ENCODE peak calls at places on chromosomes 2 and 18, in eight cellular contexts. B is breast epithelium, D is body of pancreas, M is SK-N-SH, A is upper lobe of right lung, X is cardiac muscle cell, G is GM23248, S is left ventricle myocardium inferior. H is an unnamed sample.
A peak's percentile ranks its signal among the peaks of the same experiment; 100 is the strongest.

GRCh38 chr2:229633546-229633945 is 80.8 kb downstream of the DNER start:
- DNase-seq in S (no peak), X (no peak), A (no peak), M (no peak), D (no peak), G (no peak), B (no peak), H (no peak)

GRCh38 chr2:133266075-133266925 is 302.0 kb downstream of the NCKAP5 start:
- DNase-seq in A (no peak), S (peak; percentile 16), G (peak; percentile 30), D (no peak), M (peak; percentile 70), B (no peak), X (peak; percentile 6), H (no peak)

GRCh38 chr2:178277741-178278197 is 83.5 kb downstream of the OSBPL6 start:
- DNase-seq in S (no peak), D (no peak), M (no peak), A (no peak), X (peak; percentile 48), G (peak; percentile 23), B (no peak), H (no peak)

GRCh38 chr18:40006553-40007073 is 1948.4 kb upstream of the PIK3C3 start:
- DNase-seq in D (no peak), X (no peak), M (no peak), B (no peak), G (no peak), S (no peak), A (no peak), H (no peak)

GRCh38 chr2:46001290-46001689 is 295.9 kb upstream of the EPAS1 start:
- DNase-seq in D (no peak), X (no peak), M (no peak), A (no peak), B (no peak), G (no peak), S (no peak), H (no peak)

GRCh38 chr2:99140056-99140859 is 1.2 kb upstream of the C2orf15 start:
- DNase-seq in S (no peak), G (peak; percentile 56), X (no peak), D (no peak), B (no peak), M (no peak), A (no peak), H (no peak)

GRCh38 chr2:119702918-119703401 is 24.0 kb downstream of the TMEM177 start:
- DNase-seq in M (peak; percentile 88), X (peak; percentile 71), A (peak; percentile 86), G (peak; percentile 81), S (peak; percentile 58), B (peak; percentile 29), D (peak; percentile 71), H (no peak)

GRCh38 chr2:12903272-12903671 is 186.5 kb downstream of the TRIB2 start:
- DNase-seq in M (no peak), B (no peak), A (no peak), D (no peak), S (no peak), X (no peak), G (peak; percentile 42), H (no peak)

GRCh38 chr2:160977854-160978253 is 182.4 kb upstream of the TANK start:
- DNase-seq in X (no peak), D (no peak), G (no peak), S (no peak), A (no peak), M (no peak), B (no peak), H (no peak)

GRCh38 chr18:42675810-42676209 is 439.7 kb downstream of the RIT2 start:
- DNase-seq in D (no peak), M (no peak), G (no peak), S (no peak), X (no peak), B (no peak), A (no peak), H (no peak)

GRCh38 chr18:1751249-1751648 is 820.1 kb downstream of the METTL4 start:
- DNase-seq in D (no peak), M (no peak), X (no peak), B (no peak), G (no peak), S (no peak), A (no peak), H (no peak)

GRCh38 chr2:132497591-132497990 is 81.0 kb downstream of the GPR39 start:
- DNase-seq in B (no peak), S (no peak), D (no peak), A (no peak), G (peak; percentile 37), X (no peak), M (no peak), H (no peak)

GRCh38 chr18:44123743-44124142 is 556.9 kb upstream of the SETBP1 start:
- DNase-seq in G (no peak), X (no peak), D (no peak), M (no peak), B (no peak), A (no peak), S (no peak), H (no peak)

GRCh38 chr18:56869189-56869777 is 218.1 kb downstream of the WDR7 start:
- DNase-seq in B (no peak), X (peak; percentile 75), D (peak; percentile 15), M (peak; percentile 33), S (no peak), G (peak; percentile 84), A (no peak), H (no peak)

GRCh38 chr2:147855977-147856376 is 11.1 kb downstream of the ACVR2A start:
- DNase-seq in A (no peak), S (no peak), M (no peak), G (no peak), D (no peak), B (no peak), X (no peak), H (no peak)

GRCh38 chr2:188620916-188621315 is 329.2 kb downstream of the GULP1 start:
- DNase-seq in S (no peak), G (no peak), B (no peak), X (no peak), M (no peak), A (no peak), D (no peak), H (no peak)

DNA sequence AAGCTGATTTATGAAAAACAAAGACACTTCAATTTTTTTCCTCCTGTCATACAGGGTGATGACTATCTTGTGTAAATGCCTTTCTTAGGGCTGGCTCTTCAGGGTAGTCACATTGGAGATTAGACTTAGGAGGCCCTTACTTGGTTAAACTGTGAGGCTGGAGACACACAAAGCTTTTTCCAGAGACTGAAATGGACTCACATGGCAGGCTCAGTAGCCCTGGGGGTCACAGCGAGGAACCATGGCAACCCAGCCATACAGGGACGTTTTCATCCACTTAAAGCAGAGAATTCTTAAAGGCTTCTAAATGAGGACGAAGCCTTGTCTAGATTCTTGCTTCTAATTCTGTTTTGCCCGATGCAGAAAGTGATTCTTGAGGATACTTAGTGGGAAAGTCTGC is 57.3 kb upstream of the ZDBF2 start:
- DNase-seq in M (peak; percentile 39), X (no peak), A (no peak), S (no peak), D (no peak), B (no peak), G (no peak), H (no peak)
- H3K27ac ChIP-seq in M (peak overlapping the region; percentile 4), X (no peak overlapping the region), A (no peak overlapping the region), S (no peak overlapping the region), D (no peak overlapping the region), B (no peak overlapping the region), G (no peak overlapping the region), H (no peak overlapping the region)

DNA sequence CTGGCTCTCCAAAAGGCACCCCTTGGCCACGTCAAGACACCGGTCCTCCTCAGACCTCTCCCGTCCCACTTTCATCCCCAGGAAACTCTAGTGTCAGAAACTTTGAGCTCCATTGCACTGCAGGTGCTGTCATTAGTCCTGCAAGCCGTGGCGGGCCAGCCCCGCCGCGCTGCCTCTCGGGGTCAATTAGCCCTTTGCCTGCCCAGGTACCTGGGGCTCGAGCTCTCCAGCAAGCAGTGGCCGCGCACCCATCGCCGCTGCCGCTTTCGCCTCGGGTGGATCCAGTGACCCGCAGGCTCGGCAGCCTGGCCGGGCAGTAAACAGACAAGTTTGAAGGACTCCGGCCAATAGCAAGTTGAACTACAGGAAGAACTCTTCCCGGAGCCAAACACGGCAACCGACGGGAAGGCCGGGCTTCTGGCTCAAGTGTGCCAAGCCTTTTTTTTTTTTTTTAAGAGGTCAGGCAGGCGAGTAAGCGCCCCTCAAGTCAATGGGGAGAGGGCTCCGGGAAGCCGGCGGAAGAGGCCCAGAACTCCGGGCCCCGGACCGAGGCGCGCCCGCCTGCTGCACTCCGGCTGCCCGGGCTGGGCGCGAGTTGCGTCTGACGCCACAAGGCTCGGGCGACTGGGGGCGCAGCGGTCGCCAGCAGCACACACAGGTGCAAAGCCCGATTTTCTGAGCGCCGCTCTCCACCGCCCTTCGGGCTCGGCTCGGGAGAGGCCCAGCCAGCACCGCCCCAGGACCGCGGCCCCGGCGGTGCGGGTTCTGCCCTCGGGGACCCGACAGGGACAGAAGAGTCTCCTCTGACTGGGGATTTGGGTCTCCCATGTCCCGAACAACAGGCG is 1.1 kb downstream of the ERBB4 start:
- DNase-seq in S (peak; percentile 30), M (peak; percentile 69), G (peak; percentile 45), A (peak; percentile 76), D (peak; percentile 43), B (no peak), X (peak; percentile 36), H (peak; percentile 10)
- H3K27ac ChIP-seq in S (peak overlapping the region; percentile 76), M (no peak overlapping the region), G (no peak overlapping the region), A (no peak overlapping the region), D (peak overlapping the region; percentile 41), B (peak overlapping the region; percentile 57), X (peak overlapping the region; percentile 56), H (peak overlapping the region; percentile 61)

DNA sequence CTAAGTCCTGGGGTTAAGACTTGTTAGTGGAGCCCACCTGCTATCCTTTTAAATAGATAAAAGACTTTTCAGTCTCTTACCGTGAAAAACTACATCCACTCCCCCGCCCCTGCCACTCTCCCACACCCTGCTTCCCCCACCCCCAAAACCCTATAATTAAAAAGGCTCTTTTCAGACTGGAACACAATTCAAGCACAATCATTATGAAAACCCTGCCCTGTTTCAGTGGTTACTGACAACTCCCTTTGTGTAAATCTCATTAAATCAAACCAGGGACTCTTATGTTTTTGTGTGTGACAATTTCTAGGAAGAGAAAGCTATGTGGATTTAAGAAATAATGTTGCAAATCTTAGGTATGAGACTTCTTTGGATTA is 21.0 kb upstream of the ZNF532 start:
- DNase-seq in B (no peak), X (no peak), D (no peak), A (no peak), M (no peak), G (no peak), S (no peak), H (no peak)
- H3K27ac ChIP-seq in B (no peak overlapping the region), X (no peak overlapping the region), D (no peak overlapping the region), A (no peak overlapping the region), M (no peak overlapping the region), G (no peak overlapping the region), S (peak overlapping the region; percentile 67), H (no peak overlapping the region)

DNA sequence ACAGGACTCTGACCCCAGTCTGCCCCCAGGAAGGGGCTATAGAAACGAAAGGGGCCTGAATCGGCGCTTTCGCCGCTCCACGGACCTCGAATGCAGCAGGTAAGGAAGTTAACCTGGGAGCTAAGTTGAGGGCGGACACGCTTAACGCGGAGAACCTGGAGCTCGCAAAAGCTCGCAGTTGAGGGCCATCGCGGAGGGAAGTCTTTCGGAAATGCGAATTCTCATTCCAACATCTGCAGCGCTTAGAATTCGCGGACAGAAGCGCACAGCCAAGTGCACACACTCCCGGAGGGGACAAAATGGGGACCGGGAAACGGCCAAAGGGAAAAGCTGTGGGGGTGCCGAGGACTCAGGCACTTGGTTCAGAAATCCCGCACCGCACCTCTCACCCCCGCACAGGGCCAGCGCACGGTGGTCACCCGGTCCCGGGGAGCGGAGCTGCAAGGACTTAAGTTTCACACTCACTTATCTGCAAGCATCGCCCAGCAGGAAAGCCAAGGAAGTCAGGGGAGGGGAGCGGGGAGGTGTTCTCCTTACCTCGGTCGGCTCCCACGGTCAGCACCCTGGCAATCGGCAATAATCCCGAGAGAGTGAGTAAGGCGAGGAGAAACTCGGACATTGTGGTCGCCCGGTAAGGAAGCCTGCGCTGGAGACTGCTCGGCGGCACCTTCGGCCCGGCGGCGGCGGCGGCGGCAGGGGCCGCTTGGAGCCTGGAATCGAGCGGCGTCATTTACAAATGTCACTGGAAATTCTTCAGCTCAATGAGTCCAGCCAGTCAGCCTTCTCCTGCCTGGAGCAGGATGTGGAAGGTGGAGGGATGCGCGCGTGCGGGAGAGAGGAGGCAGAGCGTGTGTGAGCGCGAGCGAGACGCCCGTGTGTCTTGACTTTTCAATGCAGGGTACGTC is 453 bp downstream of the LRP1B start:
- DNase-seq in S (peak; percentile 15), B (peak; percentile 53), D (peak; percentile 76), M (peak; percentile 55), A (peak; percentile 82), X (peak; percentile 68), G (peak; percentile 69), H (peak; percentile 63)
- H3K27ac ChIP-seq in S (no peak overlapping the region), B (peak overlapping the region; percentile 52), D (peak overlapping the region; percentile 48), M (peak overlapping the region; percentile 89), A (no peak overlapping the region), X (no peak overlapping the region), G (no peak overlapping the region), H (no peak overlapping the region)

H was measured in ascending aorta.